ENCODE peak calls at places on chromosomes 3 and 15, in six cellular contexts. A, M, V, I, E and R are unnamed samples.

GRCh38 chr3:127050733-127051132 is 67.8 kb downstream of the PLXNA1 start:
- DNase-seq in E (no peak), I (no peak), A (no peak), V (no peak), M (no peak), R (no peak)

GRCh38 chr15:23687143-23687470 is at the start of gene NDN:
- DNase-seq in M (no peak), E (peak), V (peak), I (peak), A (peak), R (peak)

GRCh38 chr3:195548496-195548895 is 5.4 kb upstream of the PPP1R2 start:
- DNase-seq in I (no peak), M (no peak), V (no peak), E (no peak), A (no peak), R (no peak)

GRCh38 chr15:68559342-68560310 is 19.2 kb upstream of the CORO2B start:
- DNase-seq in E (peak), I (peak), A (peak), V (peak), M (peak), R (peak)

GRCh38 chr3:65974505-65974904 is 64.2 kb downstream of the MAGI1 start:
- DNase-seq in V (no peak), M (no peak), A (no peak), I (no peak), E (no peak), R (no peak)

GRCh38 chr3:194250104-194251002 is 100.8 kb downstream of the CPN2 start:
- DNase-seq in E (peak), A (peak), V (no peak), M (no peak), I (no peak), R (no peak)

GRCh38 chr3:135000465-135000864 is 205.4 kb downstream of the EPHB1 start:
- DNase-seq in V (no peak), I (no peak), E (no peak), A (no peak), M (no peak), R (no peak)

GRCh38 chr3:121496841-121497240 is 48.9 kb downstream of the POLQ start:
- DNase-seq in V (no peak), I (peak), A (no peak), M (no peak), E (no peak), R (no peak)

GRCh38 chr15:51600114-51600513 is 22.5 kb downstream of the DMXL2 start:
- DNase-seq in I (peak), E (no peak), M (no peak), V (no peak), A (no peak), R (no peak)

GRCh38 chr3:124627501-124627908 is 102.7 kb upstream of the UMPS start:
- DNase-seq in V (no peak), A (no peak), E (no peak), I (no peak), M (no peak), R (peak)

GRCh38 chr15:37518436-37518835 is 416.0 kb upstream of the TMCO5A start:
- DNase-seq in E (no peak), M (no peak), V (no peak), A (no peak), I (no peak), R (no peak)

GRCh38 chr3:33942483-33943150 is 144.2 kb downstream of the PDCD6IP start:
- DNase-seq in A (no peak), I (peak), E (no peak), M (no peak), V (no peak), R (no peak)

GRCh38 chr3:156615592-156616173 is 58.7 kb upstream of the TIPARP start:
- DNase-seq in E (no peak), I (peak), A (no peak), V (no peak), M (no peak), R (peak)

GRCh38 chr15:77568014-77568959 is 64.4 kb downstream of the LINGO1 start:
- DNase-seq in M (no peak), V (no peak), E (no peak), I (no peak), A (no peak), R (no peak)

GRCh38 chr3:113468536-113468935 is 27.2 kb upstream of the CFAP44 start:
- DNase-seq in V (no peak), A (no peak), I (no peak), M (no peak), E (no peak), R (no peak)

GRCh38 chr3:45547764-45548683 is 46.5 kb upstream of the LIMD1 start:
- DNase-seq in M (no peak), E (no peak), V (no peak), A (no peak), I (no peak), R (no peak)

GRCh38 chr3:138479355-138479964 is 45.0 kb downstream of the ESYT3 start:
- DNase-seq in V (no peak), A (peak), M (no peak), I (peak), E (peak), R (peak)

GRCh38 chr3:128427872-128428822 is 38.5 kb downstream of the DNAJB8 start:
- DNase-seq in V (no peak), I (no peak), E (no peak), M (no peak), A (no peak), R (no peak)

GRCh38 chr15:70627734-70628541 is 135.4 kb downstream of the UACA start:
- DNase-seq in V (no peak), M (no peak), A (no peak), I (no peak), E (no peak), R (no peak)

GRCh38 chr3:13879946-13880810 is at the start of gene WNT7A:
- DNase-seq in V (peak), I (peak), E (peak), A (no peak), M (peak), R (no peak)

GRCh38 chr3:48426401-48426909 is 3.4 kb downstream of the PLXNB1 start:
- DNase-seq in A (no peak), V (no peak), I (no peak), E (no peak), M (no peak), R (no peak)

GRCh38 chr15:78243491-78243941 is 9.2 kb upstream of the ACSBG1 start:
- DNase-seq in A (peak), E (peak), V (no peak), I (peak), M (no peak), R (no peak)

GRCh38 chr15:66775127-66776105 is 73.4 kb downstream of the SMAD6 start:
- DNase-seq in M (no peak), E (no peak), I (no peak), A (no peak), V (no peak), R (no peak)

GRCh38 chr3:20400686-20401085 is 214.7 kb upstream of the SGO1 start:
- DNase-seq in V (no peak), I (no peak), M (no peak), A (no peak), E (no peak), R (no peak)

GRCh38 chr3:158823426-158823825 is 21.6 kb downstream of the MFSD1 start:
- DNase-seq in A (no peak), M (no peak), E (no peak), I (no peak), V (no peak), R (no peak)

GRCh38 chr3:32959370-32959769 is 7.9 kb downstream of the CCR4 start:
- DNase-seq in V (no peak), I (peak), M (no peak), E (no peak), A (no peak), R (no peak)

GRCh38 chr15:85717212-85717611 is 77.5 kb downstream of the KLHL25 start:
- DNase-seq in A (no peak), M (no peak), V (no peak), E (no peak), I (no peak), R (no peak)

GRCh38 chr3:59836525-59836924 is 786.7 kb upstream of the CFAP20DC start:
- DNase-seq in V (no peak), M (no peak), A (no peak), I (no peak), E (no peak), R (no peak)